ENCODE peak calls at places on chromosomes 3 and 15, in five cellular contexts. H is neural crest cell; S is ureter; L is activated CD4-positive, CD25-positive, alpha-beta regulatory T cell treated with anti-CD3 and anti-CD28 coated beads, Interleukin-2, amount 50 U/mL, for 72 hours; P is fibroblast of the conjunctiva. U is an unnamed sample.

GRCh38 chr3:171831936-171832335 is 11.2 kb upstream of the TMEM212 start:
- DNase-seq in S (no peak), L (no peak), P (no peak), H (no peak), U (no peak)

GRCh38 chr15:78065973-78066946 is 11.3 kb downstream of the TBC1D2B start:
- DNase-seq in S (no peak), L (no peak), P (no peak), H (no peak), U (no peak)

GRCh38 chr3:57943525-57944312 is 64.5 kb upstream of the FLNB start:
- DNase-seq in L (no peak), S (peak; percentile 43), P (no peak), H (no peak), U (no peak)

GRCh38 chr3:73781536-73781935 is 156.8 kb upstream of the PDZRN3 start:
- DNase-seq in P (no peak), L (no peak), S (no peak), H (no peak), U (no peak)

GRCh38 chr3:138937690-138938055 is 9.3 kb downstream of the FOXL2 start:
- DNase-seq in S (no peak), P (no peak), H (no peak), L (no peak), U (no peak)

GRCh38 chr3:18295171-18295920 is 129.8 kb downstream of the SATB1 start:
- DNase-seq in P (peak; percentile 18), L (no peak), S (peak; percentile 62), H (no peak), U (no peak)

GRCh38 chr3:45719761-45720487 is 30.7 kb downstream of the SACM1L start:
- DNase-seq in H (no peak), P (no peak), S (no peak), L (no peak), U (no peak)

GRCh38 chr15:44536298-44536961 is 517 bp upstream of the EIF3J start:
- DNase-seq in H (peak; percentile 78), P (peak; percentile 9), L (peak; percentile 79), S (no peak), U (no peak)